ENCODE peak calls at places on chromosome 14, in six cellular contexts. C is IMR-90, A is psoas muscle, Z is mucosa of descending colon, G is AG09309, F is aorta. K is an unnamed sample.

GRCh38 chr14:52131640-52132320 is 62.9 kb upstream of the NID2 start:
- DNase-seq in C (peak), A (peak), Z (no peak), G (peak), F (peak), K (peak)

GRCh38 chr14:61524211-61524806 is 171.0 kb upstream of the HIF1A start:
- DNase-seq in C (peak), A (no peak), Z (no peak), G (peak), F (no peak), K (peak)

GRCh38 chr14:32438511-32438910 is 109.4 kb downstream of the AKAP6 start:
- DNase-seq in C (no peak), A (no peak), Z (no peak), G (no peak), F (no peak), K (no peak)

GRCh38 chr14:64879635-64880381 is at the start of gene SPTB:
- DNase-seq in C (no peak), A (peak), Z (peak), G (no peak), F (peak), K (no peak)

GRCh38 chr14:70845601-70846000 is 36.3 kb upstream of the MAP3K9 start:
- DNase-seq in C (no peak), A (no peak), Z (no peak), G (no peak), F (no peak), K (no peak)

GRCh38 chr14:98131406-98131805 is 1140.6 kb downstream of the BCL11B start:
- DNase-seq in C (no peak), A (no peak), Z (no peak), G (no peak), F (no peak), K (no peak)

GRCh38 chr14:81390706-81391105 is 9.4 kb downstream of the STON2 start:
- DNase-seq in C (no peak), A (no peak), Z (no peak), G (no peak), F (no peak), K (no peak)

GRCh38 chr14:24965934-24966593 is 83.9 kb downstream of the STXBP6 start:
- DNase-seq in C (peak), A (peak), Z (no peak), G (peak), F (no peak), K (peak)

GRCh38 chr14:22418631-22419030 is 170.4 kb downstream of the DAD1 start:
- DNase-seq in C (no peak), A (no peak), Z (no peak), G (no peak), F (no peak), K (no peak)

GRCh38 chr14:74551903-74552371 is 58.4 kb downstream of the ISCA2 start:
- DNase-seq in C (no peak), A (peak), Z (no peak), G (no peak), F (peak), K (no peak)

GRCh38 chr14:72665259-72665658 is 228.6 kb downstream of the DPF3 start:
- DNase-seq in C (peak), A (no peak), Z (no peak), G (peak), F (no peak), K (peak)

GRCh38 chr14:65709576-65709975 is 297.0 kb downstream of the FUT8 start:
- DNase-seq in C (no peak), A (no peak), Z (no peak), G (no peak), F (no peak), K (no peak)

GRCh38 chr14:76502219-76502618 is 126.3 kb downstream of the ESRRB start:
- DNase-seq in C (no peak), A (no peak), Z (no peak), G (no peak), F (no peak), K (no peak)

GRCh38 chr14:104134061-104134965 is 4.1 kb upstream of the KIF26A start:
- DNase-seq in C (no peak), A (peak), Z (peak), G (no peak), F (peak), K (no peak)

GRCh38 chr14:55864890-55865655 is 253.1 kb upstream of the PELI2 start:
- DNase-seq in C (no peak), A (no peak), Z (no peak), G (no peak), F (no peak), K (no peak)

GRCh38 chr14:53793790-53794560 is 162.7 kb downstream of the BMP4 start:
- DNase-seq in C (no peak), A (peak), Z (no peak), G (no peak), F (no peak), K (no peak)

GRCh38 chr14:93231129-93231979 is 24.3 kb downstream of the UBR7 start:
- DNase-seq in C (peak), A (no peak), Z (no peak), G (no peak), F (peak), K (no peak)

GRCh38 chr14:55329999-55330710 is 58.9 kb downstream of the FBXO34 start:
- DNase-seq in C (peak), A (no peak), Z (no peak), G (no peak), F (no peak), K (no peak)

GRCh38 chr14:32940066-32940651 is 1.5 kb downstream of the NPAS3 start:
- DNase-seq in C (no peak), A (no peak), Z (no peak), G (no peak), F (no peak), K (no peak)

GRCh38 chr14:89489796-89490506 is 72.9 kb upstream of the FOXN3 start:
- DNase-seq in C (peak), A (no peak), Z (no peak), G (no peak), F (no peak), K (no peak)

GRCh38 chr14:24436355-24437019 is 6.1 kb downstream of the SDR39U1 start:
- DNase-seq in C (peak), A (no peak), Z (no peak), G (peak), F (no peak), K (no peak)

GRCh38 chr14:35124127-35124526 is 1.8 kb downstream of the PRORP start:
- DNase-seq in C (no peak), A (no peak), Z (no peak), G (no peak), F (no peak), K (no peak)

GRCh38 chr14:35121026-35121886 is 534 bp downstream of the PPP2R3C start:
- DNase-seq in C (no peak), A (no peak), Z (peak), G (no peak), F (no peak), K (no peak)

GRCh38 chr14:35121887-35122695 is at the start of the genes PPP2R3C and PRORP:
- DNase-seq in C (peak), A (peak), Z (peak), G (peak), F (peak), K (peak)

GRCh38 chr14:35122696-35123387 is 490 bp downstream of the PRORP start:
- DNase-seq in C (peak), A (no peak), Z (peak), G (no peak), F (no peak), K (peak)

GRCh38 chr14:35123388-35123703 is 994 bp downstream of the PRORP start:
- DNase-seq in C (no peak), A (no peak), Z (no peak), G (no peak), F (no peak), K (no peak)
- H3K4me3 ChIP-seq in C (peak), A (peak), Z (no peak), G (peak), F (peak), K (peak)

DNA sequence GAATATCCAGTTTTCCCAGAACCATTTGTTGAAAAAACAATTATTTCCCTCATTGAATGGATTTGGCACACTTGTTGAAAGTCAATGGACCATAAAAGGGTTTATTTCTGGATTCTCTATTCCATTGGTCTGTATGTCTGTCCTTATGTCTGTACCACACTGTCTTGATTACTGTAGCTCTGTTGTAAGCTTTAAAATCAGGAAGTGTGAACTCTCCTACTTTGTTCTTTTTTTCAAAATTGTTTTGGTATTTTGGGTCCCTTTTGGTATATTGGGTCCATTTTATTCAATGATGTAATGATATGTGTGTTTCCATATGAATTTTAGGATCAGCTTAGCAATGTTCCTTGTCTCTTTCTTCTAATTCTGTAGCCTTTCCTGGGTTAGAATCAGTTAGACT is 64.8 kb downstream of the PPP2R5C start:
- DNase-seq in C (no peak), A (no peak), Z (no peak), G (no peak), F (no peak), K (no peak)
- H3K4me3 ChIP-seq in C (no peak), A (no peak), Z (no peak), G (no peak), F (no peak), K (no peak)

GRCh38 chr14:21101802-21102413 is 1.0 kb downstream of the TMEM253 start:
- DNase-seq in C (no peak), A (no peak), Z (no peak), G (no peak), F (no peak), K (no peak)
- H3K4me3 ChIP-seq in C (no peak), A (no peak), Z (no peak), G (no peak), F (no peak), K (no peak)

GRCh38 chr14:38207830-38208815 is at the start of gene SSTR1:
- DNase-seq in C (no peak), A (peak), Z (peak), G (no peak), F (peak), K (no peak)
- H3K4me3 ChIP-seq in C (peak), A (peak), Z (peak), G (peak), F (peak), K (peak)

GRCh38 chr14:68759017-68759569 is 33.8 kb downstream of the ZFP36L1 start:
- DNase-seq in C (no peak), A (no peak), Z (no peak), G (no peak), F (peak), K (no peak)
- H3K4me3 ChIP-seq in C (no peak), A (no peak), Z (no peak), G (no peak), F (no peak), K (no peak)

DNA sequence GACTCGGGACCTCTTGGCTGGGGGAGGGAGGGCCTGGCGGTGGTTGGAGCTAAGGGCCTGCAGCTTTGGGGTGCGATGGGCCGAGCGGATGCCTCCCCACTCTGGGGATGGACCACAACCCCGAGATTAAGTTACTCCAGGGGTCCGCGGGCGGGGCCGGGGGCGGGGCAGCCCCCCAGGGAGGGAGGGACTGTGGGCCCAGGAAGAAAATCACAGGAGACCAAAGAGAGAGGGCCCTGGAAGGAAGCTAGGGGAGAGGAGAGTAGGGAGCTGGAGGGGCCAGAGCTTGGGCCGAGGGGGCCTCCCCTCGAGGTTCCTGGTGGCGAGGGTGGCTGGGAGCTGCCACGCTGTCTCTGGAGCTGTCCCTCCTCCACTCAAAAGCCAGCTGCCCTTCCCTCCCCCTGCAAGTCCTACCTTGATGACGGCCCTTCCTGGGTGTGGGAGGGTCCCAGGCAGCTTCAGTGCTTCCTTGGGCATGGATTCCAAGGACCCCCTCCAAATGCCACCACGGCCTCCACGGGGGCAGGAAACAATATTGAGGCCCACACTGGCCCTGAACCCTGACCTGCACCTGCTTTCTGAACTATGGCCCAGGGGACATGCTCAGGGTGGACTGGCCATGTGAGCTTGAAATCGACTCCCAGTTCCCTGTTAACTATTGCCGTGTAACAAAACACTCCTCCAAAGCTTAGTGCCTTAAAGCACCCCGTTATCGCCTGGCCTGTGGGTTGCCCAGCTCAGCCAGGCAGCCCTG is 607 bp upstream of the NUDT14 start:
- DNase-seq in C (no peak), A (no peak), Z (no peak), G (no peak), F (no peak), K (no peak)
- H3K4me3 ChIP-seq in C (no peak), A (peak), Z (no peak), G (no peak), F (no peak), K (peak)

GRCh38 chr14:20422886-20423285 is 9.6 kb upstream of the TEP1 start:
- DNase-seq in C (no peak), A (no peak), Z (no peak), G (no peak), F (no peak), K (no peak)

GRCh38 chr14:20428802-20429201 is 7.2 kb downstream of the KLHL33 start:
- DNase-seq in C (no peak), A (no peak), Z (no peak), G (no peak), F (no peak), K (no peak)

GRCh38 chr14:20429801-20430669 is 5.9 kb downstream of the KLHL33 start:
- DNase-seq in C (no peak), A (no peak), Z (no peak), G (no peak), F (no peak), K (no peak)

GRCh38 chr14:20427231-20428009 is 8.5 kb downstream of the KLHL33 start:
- DNase-seq in C (peak), A (no peak), Z (no peak), G (no peak), F (no peak), K (peak)

DNA sequence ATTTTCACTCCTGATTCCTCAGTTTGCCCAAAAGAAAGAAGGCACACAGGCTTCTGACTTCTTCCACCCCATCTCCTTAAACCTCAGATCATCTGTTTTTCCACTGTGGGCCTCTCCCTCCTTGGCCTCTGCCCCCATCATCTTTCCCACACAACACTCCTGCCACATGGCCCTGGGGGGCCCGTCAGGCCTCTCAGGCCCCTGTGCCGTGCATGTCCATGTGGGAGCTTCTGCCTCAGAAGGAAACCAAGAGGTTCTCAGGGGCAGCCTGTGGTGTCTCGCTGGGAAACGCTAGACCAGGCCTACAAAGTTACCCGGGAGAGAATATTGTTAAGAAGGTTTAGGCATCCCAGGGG is 8.0 kb downstream of the KLHL33 start:
- DNase-seq in C (no peak), A (no peak), Z (no peak), G (no peak), F (no peak), K (no peak)
- H3K4me3 ChIP-seq in C (no peak), A (no peak), Z (no peak), G (no peak), F (no peak), K (no peak)